ENCODE peak calls at places on chromosomes 2 and 18, in seven cellular contexts. B, W, N, K, X, S and Y are unnamed samples.

GRCh38 chr2:225411452-225411851 is 11.9 kb downstream of the NYAP2 start:
- DNase-seq in B (no peak), W (no peak), N (peak; percentile 29), K (no peak), X (no peak), S (no peak), Y (peak; percentile 26)

GRCh38 chr2:38775921-38776225 is 2.1 kb upstream of the GEMIN6 start:
- DNase-seq in B (no peak), W (no peak), N (no peak), K (no peak), X (no peak), S (no peak), Y (no peak)

GRCh38 chr2:215572341-215572848 is 136.5 kb upstream of the FN1 start:
- DNase-seq in B (no peak), W (no peak), N (no peak), K (no peak), X (no peak), S (no peak), Y (no peak)

GRCh38 chr2:207813221-207813916 is 43.7 kb upstream of the FZD5 start:
- DNase-seq in B (no peak), W (no peak), N (no peak), K (peak; percentile 96), X (no peak), S (no peak), Y (peak; percentile 65)

GRCh38 chr2:236939751-236940229 is 145.9 kb upstream of the COPS8 start:
- DNase-seq in B (no peak), W (peak; percentile 65), N (no peak), K (no peak), X (peak; percentile 47), S (no peak), Y (no peak)

GRCh38 chr2:110170102-110170501 is 34.7 kb downstream of the NPHP1 start:
- DNase-seq in B (no peak), W (no peak), N (no peak), K (no peak), X (no peak), S (no peak), Y (no peak)

GRCh38 chr2:191678437-191679110 is 638 bp downstream of the NABP1 start:
- DNase-seq in B (no peak), W (peak; percentile 56), N (peak; percentile 81), K (peak; percentile 52), X (peak; percentile 80), S (peak; percentile 67), Y (peak; percentile 66)

GRCh38 chr18:75548353-75548752 is 120.8 kb upstream of the SMIM21 start:
- DNase-seq in B (peak; percentile 18), W (no peak), N (no peak), K (peak; percentile 67), X (peak; percentile 38), S (peak; percentile 35), Y (peak; percentile 67)

GRCh38 chr2:37615808-37616673 is 55.4 kb downstream of the CDC42EP3 start:
- DNase-seq in B (no peak), W (no peak), N (no peak), K (no peak), X (no peak), S (peak; percentile 18), Y (no peak)

GRCh38 chr2:85741811-85742507 is 11.8 kb upstream of the ATOH8 start:
- DNase-seq in B (no peak), W (peak; percentile 96), N (peak; percentile 10), K (peak; percentile 65), X (peak; percentile 67), S (no peak), Y (no peak)

GRCh38 chr2:204795156-204795555 is 249.9 kb downstream of the PARD3B start:
- DNase-seq in B (no peak), W (peak; percentile 64), N (peak; percentile 71), K (no peak), X (no peak), S (no peak), Y (no peak)

GRCh38 chr2:8974001-8974400 is 29.5 kb downstream of the MBOAT2 start:
- DNase-seq in B (no peak), W (no peak), N (no peak), K (no peak), X (no peak), S (no peak), Y (no peak)

GRCh38 chr18:59268722-59269562 is 4.3 kb downstream of the RAX start:
- DNase-seq in B (no peak), W (peak; percentile 52), N (peak; percentile 51), K (peak; percentile 91), X (peak; percentile 80), S (peak; percentile 64), Y (peak; percentile 87)

GRCh38 chr2:101733257-101733993 is 35.9 kb downstream of the MAP4K4 start:
- DNase-seq in B (no peak), W (no peak), N (no peak), K (no peak), X (no peak), S (no peak), Y (no peak)

GRCh38 chr18:75441921-75442320 is 14.4 kb upstream of the SMIM21 start:
- DNase-seq in B (no peak), W (peak; percentile 23), N (no peak), K (no peak), X (no peak), S (no peak), Y (no peak)

GRCh38 chr2:65377556-65378307 is 54.7 kb downstream of the SPRED2 start:
- DNase-seq in B (no peak), W (peak; percentile 92), N (peak; percentile 90), K (no peak), X (peak; percentile 72), S (no peak), Y (peak; percentile 55)

DNA sequence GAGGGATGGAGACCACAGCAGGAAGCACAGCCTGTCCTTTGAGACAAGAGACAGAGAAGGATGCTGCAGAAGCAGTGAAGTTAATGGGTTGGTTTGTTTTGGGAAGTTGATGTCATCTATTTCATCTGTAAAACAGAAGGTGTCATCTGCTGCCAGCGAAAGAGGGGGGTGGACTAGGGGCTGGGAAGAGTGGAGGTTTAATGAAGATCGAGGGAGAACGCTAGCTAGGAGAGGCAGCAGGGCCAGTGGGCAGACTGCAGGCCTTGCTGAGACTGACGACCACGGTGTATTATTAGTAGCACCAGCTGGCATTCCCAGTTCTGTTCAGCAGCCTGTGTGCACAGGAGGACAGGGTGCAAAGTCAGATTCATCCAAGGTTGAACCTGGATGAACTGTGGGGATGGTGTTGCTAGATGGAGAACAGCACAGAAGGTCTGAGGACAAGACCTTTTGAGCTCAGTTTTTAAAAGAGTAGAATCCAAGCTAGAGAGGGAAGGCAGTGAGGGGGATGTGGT is 120.4 kb upstream of the CAPN13 start:
- DNase-seq in B (no peak), W (no peak), N (no peak), K (no peak), X (no peak), S (no peak), Y (no peak)
- TF ChIP-seq EZH2phosphoT487 in B (no peak), W (no peak), N (no peak), K (no peak), X (no peak), S (no peak), Y (no peak)

GRCh38 chr2:172234716-172235661 is 132.3 kb upstream of the DLX2 start:
- DNase-seq in B (no peak), W (peak; percentile 39), N (no peak), K (peak; percentile 75), X (peak; percentile 38), S (no peak), Y (peak; percentile 81)
- TF ChIP-seq EZH2phosphoT487 in B (no peak), W (peak; percentile 17), N (no peak), K (peak; percentile 41), X (no peak), S (no peak), Y (no peak)

GRCh38 chr2:31129835-31130561 is 8.2 kb downstream of the GALNT14 start:
- DNase-seq in B (no peak), W (no peak), N (no peak), K (no peak), X (no peak), S (no peak), Y (peak; percentile 21)

GRCh38 chr2:31124904-31125303 is 13.3 kb downstream of the GALNT14 start:
- DNase-seq in B (no peak), W (no peak), N (no peak), K (no peak), X (no peak), S (no peak), Y (no peak)

GRCh38 chr2:31131871-31132270 is 6.4 kb downstream of the GALNT14 start:
- DNase-seq in B (no peak), W (no peak), N (no peak), K (no peak), X (no peak), S (no peak), Y (peak; percentile 67)

GRCh38 chr2:31125918-31126695 is 12.1 kb downstream of the GALNT14 start:
- DNase-seq in B (no peak), W (peak; percentile 27), N (peak; percentile 35), K (no peak), X (no peak), S (no peak), Y (no peak)

DNA sequence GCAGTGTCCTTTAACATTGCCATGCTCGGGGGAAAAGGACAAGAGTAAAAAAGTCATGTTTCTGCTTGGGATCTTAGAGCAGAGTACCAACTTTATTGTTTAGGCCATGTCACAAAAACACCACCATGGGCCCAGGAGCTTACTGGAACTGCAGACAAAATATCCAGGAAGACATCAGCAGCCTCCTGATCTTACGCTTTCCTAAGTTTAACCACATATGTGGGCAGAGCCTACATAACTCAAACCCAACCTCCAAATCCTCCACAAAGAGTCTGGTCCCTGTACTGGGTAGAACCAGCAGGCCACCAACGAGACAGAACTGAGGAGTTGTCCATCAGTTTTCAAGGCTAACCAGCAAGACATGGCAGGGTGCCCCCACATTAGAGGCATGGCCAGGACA is 10.3 kb downstream of the GALNT14 start:
- DNase-seq in B (no peak), W (no peak), N (no peak), K (no peak), X (no peak), S (no peak), Y (no peak)
- TF ChIP-seq EZH2phosphoT487 in B (no peak), W (no peak), N (no peak), K (no peak), X (no peak), S (no peak), Y (no peak)

GRCh38 chr2:84290537-84290936 is 168.5 kb downstream of the SUCLG1 start:
- DNase-seq in B (no peak), W (no peak), N (no peak), K (no peak), X (no peak), S (no peak), Y (no peak)

GRCh38 chr2:84283496-84283895 is 175.6 kb downstream of the SUCLG1 start:
- DNase-seq in B (no peak), W (no peak), N (no peak), K (no peak), X (no peak), S (no peak), Y (no peak)

GRCh38 chr2:84285056-84285747 is 173.9 kb downstream of the SUCLG1 start:
- DNase-seq in B (no peak), W (no peak), N (no peak), K (no peak), X (no peak), S (no peak), Y (no peak)

GRCh38 chr2:84288335-84288734 is 170.7 kb downstream of the SUCLG1 start:
- DNase-seq in B (no peak), W (no peak), N (no peak), K (peak; percentile 36), X (no peak), S (no peak), Y (peak; percentile 49)

DNA sequence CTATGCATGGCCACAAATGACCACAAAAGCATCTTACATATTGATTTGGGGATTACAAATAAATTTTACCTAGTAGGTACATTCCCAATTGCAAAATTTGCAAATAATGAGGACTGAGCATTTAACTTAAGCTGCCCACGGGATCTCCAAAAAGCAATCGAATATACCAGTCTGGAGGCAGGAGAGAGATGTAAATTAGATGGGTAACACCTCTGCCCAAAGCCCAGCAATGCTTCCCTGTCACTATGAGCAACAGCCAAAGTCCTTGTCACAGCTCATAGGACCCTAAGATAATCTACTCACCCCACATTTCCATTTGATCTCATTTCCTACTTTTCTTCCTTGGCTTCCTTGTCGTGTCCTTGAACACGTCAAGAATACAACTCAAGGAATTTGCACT is 172.2 kb downstream of the SUCLG1 start:
- DNase-seq in B (no peak), W (no peak), N (no peak), K (no peak), X (no peak), S (no peak), Y (no peak)
- TF ChIP-seq EZH2phosphoT487 in B (no peak), W (no peak), N (no peak), K (no peak), X (no peak), S (no peak), Y (no peak)